ENCODE peak calls at places on chromosome 12, in eight cellular contexts. One of them, this sample, is unnamed.

GRCh38 chr12:95881331-95881955 is 22.7 kb downstream of the SNRPF start:
- ATAC-seq in A549: no peak
- ATAC-seq in heart left ventricle: no peak
- ATAC-seq in HCT116: no peak
- ATAC-seq in IMR-90: peak; percentile 57
- ATAC-seq in body of pancreas: no peak
- ATAC-seq in HepG2: no peak
- ATAC-seq in right lobe of liver: no peak
- ATAC-seq in this sample: no peak

GRCh38 chr12:12327802-12328201 is 22.2 kb downstream of the MANSC1 start:
- ATAC-seq in A549: peak; percentile 61
- ATAC-seq in heart left ventricle: no peak
- ATAC-seq in HCT116: peak; percentile 80
- ATAC-seq in IMR-90: peak; percentile 65
- ATAC-seq in body of pancreas: peak; percentile 62
- ATAC-seq in HepG2: peak; percentile 35
- ATAC-seq in right lobe of liver: peak; percentile 89
- ATAC-seq in this sample: peak; percentile 34

GRCh38 chr12:12903642-12904609 is 12.6 kb downstream of the GPRC5A start:
- ATAC-seq in A549: no peak
- ATAC-seq in heart left ventricle: no peak
- ATAC-seq in HCT116: peak; percentile 77
- ATAC-seq in IMR-90: no peak
- ATAC-seq in body of pancreas: no peak
- ATAC-seq in HepG2: peak; percentile 37
- ATAC-seq in right lobe of liver: no peak
- ATAC-seq in this sample: no peak

GRCh38 chr12:101710289-101710688 is 12.8 kb downstream of the CHPT1 start:
- ATAC-seq in A549: no peak
- ATAC-seq in heart left ventricle: no peak
- ATAC-seq in HCT116: no peak
- ATAC-seq in IMR-90: no peak
- ATAC-seq in body of pancreas: no peak
- ATAC-seq in HepG2: no peak
- ATAC-seq in right lobe of liver: peak; percentile 64
- ATAC-seq in this sample: no peak

GRCh38 chr12:91432079-91432478 is 249.5 kb upstream of the DCN start:
- ATAC-seq in A549: no peak
- ATAC-seq in heart left ventricle: no peak
- ATAC-seq in HCT116: no peak
- ATAC-seq in IMR-90: peak; percentile 32
- ATAC-seq in body of pancreas: no peak
- ATAC-seq in HepG2: no peak
- ATAC-seq in right lobe of liver: peak; percentile 72
- ATAC-seq in this sample: no peak

GRCh38 chr12:69348162-69348938 is at the start of gene LYZ:
- ATAC-seq in A549: no peak
- ATAC-seq in heart left ventricle: peak; percentile 60
- ATAC-seq in HCT116: no peak
- ATAC-seq in IMR-90: no peak
- ATAC-seq in body of pancreas: peak; percentile 29
- ATAC-seq in HepG2: peak; percentile 99
- ATAC-seq in right lobe of liver: peak; percentile 71
- ATAC-seq in this sample: no peak

GRCh38 chr12:76144253-76144564 is 59.7 kb upstream of the NAP1L1 start:
- ATAC-seq in A549: no peak
- ATAC-seq in heart left ventricle: no peak
- ATAC-seq in HCT116: no peak
- ATAC-seq in IMR-90: no peak
- ATAC-seq in body of pancreas: no peak
- ATAC-seq in HepG2: no peak
- ATAC-seq in right lobe of liver: peak; percentile 17
- ATAC-seq in this sample: no peak

GRCh38 chr12:4201333-4202105 is 72.0 kb upstream of the CCND2 start:
- ATAC-seq in A549: no peak
- ATAC-seq in heart left ventricle: no peak
- ATAC-seq in HCT116: no peak
- ATAC-seq in IMR-90: no peak
- ATAC-seq in body of pancreas: no peak
- ATAC-seq in HepG2: no peak
- ATAC-seq in right lobe of liver: no peak
- ATAC-seq in this sample: no peak

GRCh38 chr12:67726868-67727267 is 78.3 kb downstream of the DYRK2 start:
- ATAC-seq in A549: no peak
- ATAC-seq in heart left ventricle: peak; percentile 22
- ATAC-seq in HCT116: no peak
- ATAC-seq in IMR-90: no peak
- ATAC-seq in body of pancreas: no peak
- ATAC-seq in HepG2: no peak
- ATAC-seq in right lobe of liver: no peak
- ATAC-seq in this sample: no peak

GRCh38 chr12:93072340-93072739 is 143.2 kb upstream of the EEA1 start:
- ATAC-seq in A549: no peak
- ATAC-seq in heart left ventricle: no peak
- ATAC-seq in HCT116: no peak
- ATAC-seq in IMR-90: no peak
- ATAC-seq in body of pancreas: no peak
- ATAC-seq in HepG2: no peak
- ATAC-seq in right lobe of liver: no peak
- ATAC-seq in this sample: no peak

GRCh38 chr12:110256780-110257431 is 24.1 kb upstream of the ATP2A2 start:
- ATAC-seq in A549: peak; percentile 32
- ATAC-seq in heart left ventricle: no peak
- ATAC-seq in HCT116: peak; percentile 46
- ATAC-seq in IMR-90: no peak
- ATAC-seq in body of pancreas: peak; percentile 41
- ATAC-seq in HepG2: peak; percentile 73
- ATAC-seq in right lobe of liver: peak; percentile 54
- ATAC-seq in this sample: peak; percentile 60

GRCh38 chr12:109910969-109911348 is 10.9 kb downstream of the TCHP start:
- ATAC-seq in A549: peak; percentile 96
- ATAC-seq in heart left ventricle: no peak
- ATAC-seq in HCT116: peak; percentile 99
- ATAC-seq in IMR-90: peak; percentile 61
- ATAC-seq in body of pancreas: no peak
- ATAC-seq in HepG2: peak; percentile 95
- ATAC-seq in right lobe of liver: peak; percentile 63
- ATAC-seq in this sample: no peak

GRCh38 chr12:19895609-19896008 is 456.3 kb downstream of the AEBP2 start:
- ATAC-seq in A549: no peak
- ATAC-seq in heart left ventricle: no peak
- ATAC-seq in HCT116: no peak
- ATAC-seq in IMR-90: no peak
- ATAC-seq in body of pancreas: no peak
- ATAC-seq in HepG2: no peak
- ATAC-seq in right lobe of liver: no peak
- ATAC-seq in this sample: no peak

GRCh38 chr12:131901431-131902331 is 7.3 kb downstream of the ULK1 start:
- ATAC-seq in A549: peak; percentile 13
- ATAC-seq in heart left ventricle: peak; percentile 39
- ATAC-seq in HCT116: peak; percentile 7
- ATAC-seq in IMR-90: no peak
- ATAC-seq in body of pancreas: peak; percentile 21
- ATAC-seq in HepG2: no peak
- ATAC-seq in right lobe of liver: peak; percentile 13
- ATAC-seq in this sample: peak; percentile 23

GRCh38 chr12:131799828-131800593 is 28.2 kb upstream of the MMP17 start:
- ATAC-seq in A549: no peak
- ATAC-seq in heart left ventricle: no peak
- ATAC-seq in HCT116: no peak
- ATAC-seq in IMR-90: no peak
- ATAC-seq in body of pancreas: no peak
- ATAC-seq in HepG2: no peak
- ATAC-seq in right lobe of liver: no peak
- ATAC-seq in this sample: no peak

GRCh38 chr12:94753071-94753779 is 102.9 kb upstream of the TMCC3 start:
- ATAC-seq in A549: peak; percentile 23
- ATAC-seq in heart left ventricle: no peak
- ATAC-seq in HCT116: no peak
- ATAC-seq in IMR-90: no peak
- ATAC-seq in body of pancreas: no peak
- ATAC-seq in HepG2: peak; percentile 29
- ATAC-seq in right lobe of liver: peak; percentile 97
- ATAC-seq in this sample: peak; percentile 71

GRCh38 chr12:1435044-1435443 is 159.3 kb downstream of the FBXL14 start:
- ATAC-seq in A549: no peak
- ATAC-seq in heart left ventricle: no peak
- ATAC-seq in HCT116: no peak
- ATAC-seq in IMR-90: no peak
- ATAC-seq in body of pancreas: no peak
- ATAC-seq in HepG2: no peak
- ATAC-seq in right lobe of liver: no peak
- ATAC-seq in this sample: no peak

GRCh38 chr12:108842364-108842763 is 15.0 kb downstream of the SSH1 start:
- ATAC-seq in A549: no peak
- ATAC-seq in heart left ventricle: no peak
- ATAC-seq in HCT116: no peak
- ATAC-seq in IMR-90: no peak
- ATAC-seq in body of pancreas: no peak
- ATAC-seq in HepG2: no peak
- ATAC-seq in right lobe of liver: peak; percentile 14
- ATAC-seq in this sample: no peak

DNA sequence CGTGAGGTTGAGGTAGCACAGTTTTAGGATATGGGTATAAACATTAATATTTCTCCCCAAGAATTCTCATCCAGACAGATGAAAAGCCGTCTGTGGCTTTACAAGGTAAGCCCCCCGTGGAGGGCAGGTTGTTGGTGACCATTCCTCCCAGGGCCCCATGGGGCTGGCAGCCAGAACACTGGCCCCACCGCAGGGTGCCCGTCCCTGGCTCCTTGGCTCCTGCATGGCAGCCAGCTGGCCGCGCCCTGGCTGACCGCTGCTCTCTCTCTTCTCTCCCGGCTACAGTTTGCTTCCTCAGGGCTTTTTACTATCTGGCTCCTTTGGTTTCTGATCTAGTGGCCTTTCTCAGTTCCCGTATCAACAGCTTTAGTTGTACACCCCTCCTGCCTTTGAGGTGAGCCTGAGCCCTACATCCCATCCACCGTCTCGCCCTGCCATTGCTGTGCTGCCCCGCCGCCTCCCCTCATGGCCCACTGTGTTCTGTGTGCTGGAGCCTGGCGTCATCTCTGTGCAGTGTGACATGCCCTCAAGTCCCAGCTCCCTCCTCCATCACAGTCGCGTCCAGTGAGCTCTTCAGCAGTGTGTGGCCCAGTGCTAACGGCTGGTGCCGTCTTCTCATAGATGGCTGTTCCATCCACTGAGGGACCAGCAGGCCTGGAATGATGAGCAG is 25.8 kb downstream of the RAB35 start:
- ATAC-seq in A549: no peak
- ATAC-seq in heart left ventricle: no peak
- ATAC-seq in HCT116: no peak
- ATAC-seq in IMR-90: no peak
- ATAC-seq in body of pancreas: no peak
- ATAC-seq in HepG2: no peak
- ATAC-seq in right lobe of liver: no peak
- ATAC-seq in this sample: no peak
- TF ChIP-seq POLR2A in A549: no peak
- TF ChIP-seq POLR2A in heart left ventricle: no peak
- TF ChIP-seq POLR2A in HCT116: no peak
- TF ChIP-seq POLR2A in IMR-90: no peak
- TF ChIP-seq POLR2A in body of pancreas: no peak
- TF ChIP-seq POLR2A in HepG2: no peak
- TF ChIP-seq POLR2A in right lobe of liver: no peak
- TF ChIP-seq POLR2A in this sample: no peak

GRCh38 chr12:45991289-45992249 is 1.2 kb upstream of the SCAF11 start:
- ATAC-seq in A549: peak; percentile 54
- ATAC-seq in heart left ventricle: peak; percentile 24
- ATAC-seq in HCT116: peak; percentile 36
- ATAC-seq in IMR-90: peak; percentile 6
- ATAC-seq in body of pancreas: peak; percentile 20
- ATAC-seq in HepG2: peak; percentile 54
- ATAC-seq in right lobe of liver: peak; percentile 51
- ATAC-seq in this sample: peak; percentile 15
- TF ChIP-seq POLR2A in A549: peak; percentile 93
- TF ChIP-seq POLR2A in heart left ventricle: peak; percentile 76
- TF ChIP-seq POLR2A in HCT116: peak; percentile 20
- TF ChIP-seq POLR2A in IMR-90: peak; percentile 30
- TF ChIP-seq POLR2A in body of pancreas: peak; percentile 64
- TF ChIP-seq POLR2A in HepG2: peak; percentile 88
- TF ChIP-seq POLR2A in right lobe of liver: peak; percentile 96
- TF ChIP-seq POLR2A in this sample: peak; percentile 78

DNA sequence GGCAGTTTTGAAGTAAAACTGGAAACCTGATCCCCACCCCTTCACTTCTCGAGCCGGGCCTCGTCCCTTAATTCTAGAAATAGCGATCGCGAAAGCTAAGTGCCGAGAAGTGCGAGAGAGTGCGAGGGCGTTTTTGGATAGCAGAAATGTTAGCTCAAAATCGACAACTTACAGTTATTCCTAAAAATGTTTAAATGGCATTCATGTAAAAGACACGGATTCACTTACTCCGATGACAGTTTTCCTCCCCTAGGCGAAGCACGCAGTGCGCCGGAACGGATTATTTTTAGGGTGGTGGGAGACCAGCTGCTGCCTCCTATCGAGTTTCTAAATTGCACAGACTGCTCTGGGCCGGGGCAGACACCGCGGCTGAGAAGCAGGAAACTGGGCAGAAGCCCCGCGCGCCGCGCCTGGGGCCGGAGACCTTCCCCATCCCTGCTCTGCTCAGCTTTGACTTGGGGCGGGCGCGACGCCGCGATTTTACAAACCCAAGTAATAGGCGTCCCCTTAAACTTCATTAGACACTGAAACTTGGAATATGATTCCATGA is at the start of gene ABCC9:
- ATAC-seq in A549: peak; percentile 79
- ATAC-seq in heart left ventricle: peak; percentile 76
- ATAC-seq in HCT116: no peak
- ATAC-seq in IMR-90: peak; percentile 75
- ATAC-seq in body of pancreas: peak; percentile 75
- ATAC-seq in HepG2: peak; percentile 80
- ATAC-seq in right lobe of liver: peak; percentile 79
- ATAC-seq in this sample: peak; percentile 68
- TF ChIP-seq POLR2A in A549: no peak
- TF ChIP-seq POLR2A in heart left ventricle: peak; percentile 54
- TF ChIP-seq POLR2A in HCT116: no peak
- TF ChIP-seq POLR2A in IMR-90: no peak
- TF ChIP-seq POLR2A in body of pancreas: no peak
- TF ChIP-seq POLR2A in HepG2: no peak
- TF ChIP-seq POLR2A in right lobe of liver: peak; percentile 35
- TF ChIP-seq POLR2A in this sample: peak; percentile 45

DNA sequence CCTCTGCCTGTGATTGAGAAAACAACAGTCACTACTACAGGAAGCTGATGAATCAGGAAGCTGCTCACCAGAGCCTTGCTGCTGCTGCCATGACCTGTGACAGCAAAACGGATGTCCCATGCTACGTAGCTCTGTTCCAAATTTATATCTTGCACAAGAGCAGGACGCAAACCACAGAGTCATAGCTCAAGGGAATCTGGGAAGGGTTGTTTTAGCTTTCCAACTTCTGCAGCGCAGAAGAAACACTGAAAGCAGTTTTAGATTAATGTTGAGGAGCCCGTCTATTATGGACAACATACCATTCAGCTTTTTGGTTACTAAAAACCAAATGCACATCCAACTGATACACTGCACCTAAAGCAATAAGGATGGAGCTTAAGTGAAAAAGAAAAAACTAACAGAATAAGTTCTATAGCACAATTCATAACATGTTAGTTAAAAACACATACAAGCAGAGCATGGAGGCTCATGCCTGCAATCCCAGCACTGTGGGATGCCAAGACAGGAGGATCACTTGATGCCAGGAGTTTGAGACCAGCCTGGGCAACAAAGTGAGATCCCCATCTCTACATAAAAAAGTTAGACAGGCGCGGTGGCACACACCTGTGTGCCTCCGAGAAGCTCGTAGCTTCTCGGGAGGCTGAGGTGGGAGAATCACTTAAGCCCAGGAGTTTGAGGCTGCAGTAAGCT is 1.7 kb upstream of the ANKRD33 start:
- ATAC-seq in A549: peak; percentile 45
- ATAC-seq in heart left ventricle: peak; percentile 91
- ATAC-seq in HCT116: no peak
- ATAC-seq in IMR-90: peak; percentile 93
- ATAC-seq in body of pancreas: peak; percentile 79
- ATAC-seq in HepG2: no peak
- ATAC-seq in right lobe of liver: peak; percentile 76
- ATAC-seq in this sample: peak; percentile 98
- TF ChIP-seq POLR2A in A549: no peak
- TF ChIP-seq POLR2A in heart left ventricle: peak; percentile 52
- TF ChIP-seq POLR2A in HCT116: no peak
- TF ChIP-seq POLR2A in IMR-90: no peak
- TF ChIP-seq POLR2A in body of pancreas: no peak
- TF ChIP-seq POLR2A in HepG2: no peak
- TF ChIP-seq POLR2A in right lobe of liver: no peak
- TF ChIP-seq POLR2A in this sample: no peak

This sample was measured in gastroesophageal sphincter.